ENCODE peak calls at places on chromosomes 6 and 20, in five cellular contexts. K is astrocyte of the spinal cord, F is lower lobe of right lung, S is LNCaP clone FGC, H is brain microvascular endothelial cell. O is an unnamed sample.

GRCh38 chr20:25223765-25224720 is 23.8 kb upstream of the PYGB start:
- DNase-seq in K (no peak), F (no peak), S (no peak), H (no peak), O (no peak)

GRCh38 chr6:47034919-47035318 is 7.2 kb downstream of the ADGRF1 start:
- DNase-seq in K (peak), F (no peak), S (peak), H (peak), O (peak)

GRCh38 chr20:2421247-2421646 is 40.5 kb downstream of the TGM6 start:
- DNase-seq in K (no peak), F (no peak), S (no peak), H (no peak), O (no peak)

GRCh38 chr20:31474097-31474436 is 860 bp downstream of the DEFB124 start:
- DNase-seq in K (no peak), F (no peak), S (no peak), H (no peak), O (no peak)

GRCh38 chr6:157059781-157060180 is 263.5 kb downstream of the TMEM242 start:
- DNase-seq in K (no peak), F (no peak), S (no peak), H (no peak), O (no peak)

GRCh38 chr20:60695223-60695622 is 556.8 kb upstream of the CDH4 start:
- DNase-seq in K (peak), F (no peak), S (no peak), H (peak), O (peak)

GRCh38 chr6:32047084-32047478 is 8.9 kb downstream of the CYP21A2 start:
- DNase-seq in K (peak), F (no peak), S (no peak), H (peak), O (no peak)

GRCh38 chr6:105790635-105791034 is 295.5 kb upstream of the PRDM1 start:
- DNase-seq in K (no peak), F (no peak), S (no peak), H (no peak), O (no peak)

GRCh38 chr6:114096553-114097172 is 125.7 kb upstream of the HDAC2 start:
- DNase-seq in K (peak), F (no peak), S (no peak), H (no peak), O (no peak)

GRCh38 chr20:10805764-10806163 is 132.0 kb upstream of the JAG1 start:
- DNase-seq in K (no peak), F (no peak), S (no peak), H (no peak), O (no peak)

GRCh38 chr6:42735976-42736375 is 9.9 kb downstream of the TBCC start:
- DNase-seq in K (no peak), F (no peak), S (no peak), H (no peak), O (no peak)

GRCh38 chr20:32019156-32019510 is 8.9 kb downstream of the CCM2L start:
- DNase-seq in K (no peak), F (peak), S (no peak), H (no peak), O (no peak)

GRCh38 chr6:105326838-105327745 is 75.8 kb downstream of the PREP start:
- DNase-seq in K (peak), F (no peak), S (peak), H (peak), O (no peak)

GRCh38 chr6:8889514-8889913 is 454.2 kb upstream of the SLC35B3 start:
- DNase-seq in K (no peak), F (no peak), S (no peak), H (no peak), O (no peak)

GRCh38 chr20:23928788-23929187 is 49.2 kb upstream of the CST5 start:
- DNase-seq in K (no peak), F (no peak), S (no peak), H (no peak), O (no peak)

GRCh38 chr6:132725471-132725870 is 11.6 kb upstream of the VNN1 start:
- DNase-seq in K (no peak), F (no peak), S (no peak), H (no peak), O (no peak)

GRCh38 chr20:18588554-18589043 is 745 bp downstream of the DTD1 start:
- DNase-seq in K (no peak), F (no peak), S (no peak), H (peak), O (no peak)

GRCh38 chr6:107670792-107671199 is 153.3 kb downstream of the SCML4 start:
- DNase-seq in K (no peak), F (peak), S (no peak), H (peak), O (no peak)

GRCh38 chr6:34098045-34098936 is 47.6 kb downstream of the GRM4 start:
- DNase-seq in K (no peak), F (no peak), S (no peak), H (no peak), O (no peak)
- H3K4me3 ChIP-seq in K (no peak), F (no peak), S (no peak), H (no peak), O (no peak)

DNA sequence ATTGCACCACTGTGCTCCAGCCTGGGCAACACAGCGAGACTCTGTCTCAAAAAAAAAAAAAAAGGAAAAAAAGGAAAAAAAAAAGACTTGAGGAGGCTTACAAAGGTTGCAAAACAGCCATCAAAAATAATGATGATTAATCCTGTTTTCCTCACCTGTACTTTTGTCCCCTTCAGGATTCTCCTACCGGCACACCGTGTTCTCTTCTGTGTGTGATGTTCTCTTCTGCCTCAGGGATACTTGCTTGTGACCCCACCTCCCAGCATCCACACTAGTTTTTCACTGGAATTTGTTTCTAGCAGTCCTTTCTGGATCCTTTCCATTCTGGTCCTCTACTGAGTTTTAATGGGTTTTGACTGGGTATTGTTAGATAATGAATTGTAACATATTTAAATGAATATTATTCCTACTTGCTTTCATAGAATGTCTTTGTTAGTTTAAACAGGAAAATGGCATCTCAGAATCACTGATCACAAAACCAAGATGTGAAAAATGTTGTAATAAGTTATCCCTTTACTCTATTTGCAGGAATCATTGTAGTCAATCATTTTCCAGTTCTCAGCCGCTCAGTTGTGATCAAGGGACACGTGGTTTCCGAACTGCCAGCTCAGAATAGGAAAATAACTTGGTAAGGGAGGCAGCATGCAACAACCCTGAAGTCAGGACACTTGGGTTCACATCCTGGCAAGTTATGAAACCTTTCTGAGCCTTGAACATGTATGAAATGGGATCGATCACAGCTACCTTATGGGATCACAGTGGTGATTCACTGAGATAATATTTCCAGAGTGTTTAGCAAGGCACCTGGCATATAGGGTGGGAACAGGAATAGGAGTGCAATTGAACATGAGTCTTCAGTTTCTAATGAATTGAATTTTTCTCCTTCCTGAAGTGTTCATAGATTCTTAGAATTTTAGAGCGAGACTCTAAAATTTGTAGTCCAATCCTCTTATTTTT is 8.5 kb downstream of the C6orf89 start:
- DNase-seq in K (no peak), F (no peak), S (no peak), H (no peak), O (no peak)
- H3K4me3 ChIP-seq in K (no peak), F (no peak), S (no peak), H (no peak), O (no peak)

DNA sequence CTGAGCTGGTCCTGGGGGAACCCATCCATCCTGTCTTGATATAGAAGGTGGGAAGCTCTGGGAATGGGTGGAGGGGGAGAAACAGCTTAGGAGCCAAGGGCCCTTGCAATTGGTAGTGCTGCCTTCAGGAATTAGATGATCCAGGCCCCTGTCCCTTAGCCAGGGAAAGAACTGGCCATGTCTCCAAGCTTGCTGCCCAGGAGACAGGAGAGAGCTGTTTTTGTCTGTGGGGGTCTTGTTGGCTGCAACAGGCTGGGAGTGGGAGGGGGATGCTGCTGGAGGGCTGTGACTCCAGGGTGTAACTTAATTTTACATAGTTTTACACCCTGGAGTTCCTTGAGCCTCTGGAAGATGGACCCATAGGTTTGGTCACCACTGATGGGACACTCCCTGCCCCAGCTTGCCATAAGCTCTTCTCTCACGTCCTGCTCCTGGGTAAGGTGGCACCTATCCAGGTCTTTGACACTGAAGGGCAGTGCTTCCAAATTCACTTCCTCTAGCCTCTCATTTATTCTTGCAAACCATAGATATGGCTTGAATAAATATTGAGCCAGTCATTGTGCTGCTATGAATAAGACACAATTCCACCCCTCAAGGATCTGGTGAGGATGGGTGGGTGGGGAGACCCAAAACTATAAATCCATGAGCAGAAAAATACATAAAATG is 16.8 kb downstream of the VEGFA start:
- DNase-seq in K (peak), F (peak), S (no peak), H (no peak), O (no peak)
- H3K4me3 ChIP-seq in K (no peak), F (no peak), S (no peak), H (no peak), O (no peak)

GRCh38 chr6:118186676-118187567 is 279.9 kb downstream of the SLC35F1 start:
- DNase-seq in K (no peak), F (no peak), S (no peak), H (peak), O (no peak)

GRCh38 chr6:118188561-118188960 is 281.5 kb downstream of the SLC35F1 start:
- DNase-seq in K (no peak), F (no peak), S (no peak), H (no peak), O (no peak)

DNA sequence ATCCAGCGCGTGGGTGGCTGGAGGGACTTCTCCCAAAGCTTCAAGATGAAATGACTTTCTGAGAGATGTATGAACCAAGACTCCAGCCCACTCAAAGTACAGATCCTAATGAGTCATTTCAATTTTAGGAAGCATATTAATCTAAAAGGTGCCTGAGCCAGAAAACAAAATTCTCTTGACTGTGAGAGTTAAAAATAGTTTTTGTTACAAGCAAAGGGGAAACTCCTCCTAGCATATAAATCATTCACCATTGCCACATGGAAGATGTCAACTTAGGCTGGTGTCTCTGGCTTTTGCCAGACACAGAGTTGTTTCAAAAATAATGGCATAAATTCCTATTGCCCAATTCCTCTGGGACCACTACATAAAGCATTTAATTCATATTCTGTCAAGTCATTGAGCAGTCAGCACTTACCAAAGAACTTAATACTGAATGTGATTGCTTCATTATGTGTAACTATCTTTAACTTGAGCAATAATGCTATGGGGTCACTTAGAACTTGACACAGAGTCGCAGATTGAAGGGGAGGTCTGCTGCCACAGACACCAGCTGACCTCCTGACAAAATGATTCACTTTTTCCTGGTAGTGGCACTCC is 280.6 kb downstream of the SLC35F1 start:
- DNase-seq in K (no peak), F (no peak), S (no peak), H (peak), O (peak)
- H3K4me3 ChIP-seq in K (no peak), F (no peak), S (no peak), H (no peak), O (no peak)

GRCh38 chr6:13422601-13423247 is 64.7 kb downstream of the GFOD1 start:
- DNase-seq in K (peak), F (no peak), S (no peak), H (peak), O (no peak)
- H3K4me3 ChIP-seq in K (no peak), F (no peak), S (no peak), H (no peak), O (no peak)

GRCh38 chr6:121533321-121533841 is 97.9 kb downstream of the GJA1 start:
- DNase-seq in K (no peak), F (no peak), S (no peak), H (no peak), O (no peak)
- H3K4me3 ChIP-seq in K (no peak), F (no peak), S (no peak), H (no peak), O (no peak)

DNA sequence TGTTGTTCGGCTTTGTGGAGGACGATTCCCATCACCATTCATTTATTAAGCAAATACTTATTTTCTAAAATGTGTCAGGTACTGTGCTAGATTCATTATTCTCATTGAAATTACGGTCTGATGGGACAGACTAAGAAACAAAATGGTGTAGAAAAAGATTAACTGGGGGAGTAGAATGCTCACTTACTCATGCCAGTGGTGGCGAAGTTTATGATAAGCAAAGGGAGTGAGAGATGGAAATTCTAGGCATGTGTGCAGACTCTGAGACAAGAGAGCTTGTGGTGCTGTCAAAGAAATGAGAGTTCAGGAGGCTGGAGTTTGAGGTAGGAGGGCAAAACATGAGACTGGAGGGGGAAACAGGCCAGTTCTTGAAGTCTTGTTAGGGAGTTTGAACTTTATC is 896 bp downstream of the RPP21 start:
- DNase-seq in K (no peak), F (no peak), S (no peak), H (no peak), O (no peak)
- H3K4me3 ChIP-seq in K (peak), F (peak), S (peak), H (peak), O (peak)

GRCh38 chr6:166757226-166758135 is 130.4 kb upstream of the RPS6KA2 start:
- DNase-seq in K (peak), F (no peak), S (no peak), H (peak), O (peak)
- H3K4me3 ChIP-seq in K (no peak), F (peak), S (no peak), H (peak), O (peak)

GRCh38 chr20:37903317-37904007 is 535 bp downstream of the VSTM2L start:
- DNase-seq in K (no peak), F (no peak), S (no peak), H (no peak), O (no peak)
- H3K4me3 ChIP-seq in K (peak), F (peak), S (peak), H (peak), O (peak)